ENCODE peak calls at places on chromosomes 1 and 21, in nine cellular contexts. One of them, this sample, is unnamed.

GRCh38 chr1:69737527-69738176 is 169.9 kb downstream of the LRRC7 start:
- DNase-seq in GM23338: peak
- DNase-seq in fibroblast of lung: peak
- DNase-seq in astrocyte: peak
- DNase-seq in GM23248: peak
- DNase-seq in hepatocyte: peak
- DNase-seq in IMR-90: peak
- DNase-seq in K562: peak
- DNase-seq in HCT116: peak
- DNase-seq in this sample: peak

GRCh38 chr1:31368611-31369107 is 4.2 kb downstream of the FABP3 start:
- DNase-seq in fibroblast of lung: no peak
- DNase-seq in astrocyte: no peak
- DNase-seq in GM23338: no peak
- DNase-seq in GM23248: no peak
- DNase-seq in K562: peak
- DNase-seq in hepatocyte: no peak
- DNase-seq in HCT116: no peak
- DNase-seq in IMR-90: no peak
- DNase-seq in this sample: no peak

GRCh38 chr21:46116189-46116845 is 18.4 kb downstream of the COL6A2 start:
- DNase-seq in hepatocyte: no peak
- DNase-seq in HCT116: no peak
- DNase-seq in astrocyte: no peak
- DNase-seq in GM23248: no peak
- DNase-seq in IMR-90: no peak
- DNase-seq in K562: no peak
- DNase-seq in GM23338: no peak
- DNase-seq in fibroblast of lung: no peak
- DNase-seq in this sample: no peak

GRCh38 chr21:46557469-46557868 is 47.4 kb downstream of the S100B start:
- DNase-seq in K562: no peak
- DNase-seq in hepatocyte: no peak
- DNase-seq in GM23248: no peak
- DNase-seq in IMR-90: no peak
- DNase-seq in fibroblast of lung: no peak
- DNase-seq in HCT116: no peak
- DNase-seq in astrocyte: no peak
- DNase-seq in GM23338: no peak
- DNase-seq in this sample: no peak

GRCh38 chr1:17274186-17275170 is 25.6 kb downstream of the PADI3 start:
- DNase-seq in hepatocyte: peak
- DNase-seq in GM23248: peak
- DNase-seq in astrocyte: no peak
- DNase-seq in fibroblast of lung: peak
- DNase-seq in K562: peak
- DNase-seq in GM23338: peak
- DNase-seq in IMR-90: peak
- DNase-seq in HCT116: peak
- DNase-seq in this sample: no peak

GRCh38 chr1:53195913-53196484 is 625 bp upstream of the CPT2 start:
- DNase-seq in astrocyte: no peak
- DNase-seq in hepatocyte: peak
- DNase-seq in GM23338: no peak
- DNase-seq in GM23248: peak
- DNase-seq in HCT116: no peak
- DNase-seq in fibroblast of lung: no peak
- DNase-seq in K562: no peak
- DNase-seq in IMR-90: no peak
- DNase-seq in this sample: no peak

GRCh38 chr1:2108213-2108876 is 58.1 kb downstream of the PRKCZ start:
- DNase-seq in GM23248: peak
- DNase-seq in K562: peak
- DNase-seq in HCT116: peak
- DNase-seq in IMR-90: peak
- DNase-seq in GM23338: peak
- DNase-seq in astrocyte: no peak
- DNase-seq in hepatocyte: peak
- DNase-seq in fibroblast of lung: peak
- DNase-seq in this sample: no peak

GRCh38 chr1:52238887-52239707 is 97.2 kb downstream of the ZFYVE9 start:
- DNase-seq in IMR-90: peak
- DNase-seq in HCT116: no peak
- DNase-seq in fibroblast of lung: peak
- DNase-seq in astrocyte: no peak
- DNase-seq in K562: no peak
- DNase-seq in GM23338: no peak
- DNase-seq in hepatocyte: no peak
- DNase-seq in GM23248: peak
- DNase-seq in this sample: no peak

GRCh38 chr1:156797212-156797871 is 19.3 kb downstream of the SH2D2A start:
- DNase-seq in HCT116: peak
- DNase-seq in K562: peak
- DNase-seq in hepatocyte: peak
- DNase-seq in IMR-90: peak
- DNase-seq in GM23248: peak
- DNase-seq in astrocyte: no peak
- DNase-seq in fibroblast of lung: peak
- DNase-seq in GM23338: peak
- DNase-seq in this sample: no peak

GRCh38 chr1:186806477-186806876 is 22.3 kb upstream of the PLA2G4A start:
- DNase-seq in HCT116: peak
- DNase-seq in hepatocyte: no peak
- DNase-seq in GM23338: peak
- DNase-seq in fibroblast of lung: peak
- DNase-seq in GM23248: peak
- DNase-seq in IMR-90: peak
- DNase-seq in K562: no peak
- DNase-seq in astrocyte: no peak
- DNase-seq in this sample: no peak

GRCh38 chr1:2397007-2397679 is 5.5 kb downstream of the RER1 start:
- DNase-seq in GM23248: no peak
- DNase-seq in GM23338: no peak
- DNase-seq in K562: no peak
- DNase-seq in IMR-90: no peak
- DNase-seq in astrocyte: no peak
- DNase-seq in hepatocyte: no peak
- DNase-seq in fibroblast of lung: no peak
- DNase-seq in HCT116: no peak
- DNase-seq in this sample: no peak

GRCh38 chr1:91683598-91683951 is 182.9 kb downstream of the CDC7 start:
- DNase-seq in astrocyte: no peak
- DNase-seq in HCT116: no peak
- DNase-seq in K562: no peak
- DNase-seq in GM23338: peak
- DNase-seq in hepatocyte: no peak
- DNase-seq in IMR-90: no peak
- DNase-seq in GM23248: no peak
- DNase-seq in fibroblast of lung: no peak
- DNase-seq in this sample: no peak

GRCh38 chr1:40797668-40798010 is 14.1 kb downstream of the KCNQ4 start:
- DNase-seq in fibroblast of lung: no peak
- DNase-seq in hepatocyte: no peak
- DNase-seq in astrocyte: no peak
- DNase-seq in HCT116: no peak
- DNase-seq in GM23338: no peak
- DNase-seq in GM23248: no peak
- DNase-seq in IMR-90: no peak
- DNase-seq in K562: no peak
- DNase-seq in this sample: no peak

GRCh38 chr1:59885160-59885832 is 41.3 kb downstream of the CYP2J2 start:
- DNase-seq in astrocyte: no peak
- DNase-seq in K562: no peak
- DNase-seq in IMR-90: no peak
- DNase-seq in HCT116: no peak
- DNase-seq in GM23248: no peak
- DNase-seq in GM23338: no peak
- DNase-seq in fibroblast of lung: no peak
- DNase-seq in hepatocyte: no peak
- DNase-seq in this sample: no peak

GRCh38 chr1:108053291-108054023 is 88.5 kb upstream of the VAV3 start:
- DNase-seq in K562: no peak
- DNase-seq in hepatocyte: no peak
- DNase-seq in fibroblast of lung: peak
- DNase-seq in HCT116: no peak
- DNase-seq in IMR-90: peak
- DNase-seq in GM23338: no peak
- DNase-seq in astrocyte: peak
- DNase-seq in GM23248: peak
- DNase-seq in this sample: no peak

GRCh38 chr1:167221126-167221803 is 579 bp downstream of the POU2F1 start:
- DNase-seq in HCT116: no peak
- DNase-seq in K562: peak
- DNase-seq in GM23248: peak
- DNase-seq in IMR-90: no peak
- DNase-seq in GM23338: peak
- DNase-seq in hepatocyte: peak
- DNase-seq in fibroblast of lung: no peak
- DNase-seq in astrocyte: no peak
- DNase-seq in this sample: no peak
- H2AFZ ChIP-seq in HCT116: no peak
- H2AFZ ChIP-seq in K562: peak
- H2AFZ ChIP-seq in GM23248: peak
- H2AFZ ChIP-seq in IMR-90: peak
- H2AFZ ChIP-seq in GM23338: no peak
- H2AFZ ChIP-seq in hepatocyte: peak
- H2AFZ ChIP-seq in fibroblast of lung: peak
- H2AFZ ChIP-seq in astrocyte: peak
- H2AFZ ChIP-seq in this sample: peak

GRCh38 chr1:6730473-6730872 is 28.9 kb upstream of the DNAJC11 start:
- DNase-seq in GM23338: peak
- DNase-seq in HCT116: no peak
- DNase-seq in K562: no peak
- DNase-seq in IMR-90: no peak
- DNase-seq in hepatocyte: no peak
- DNase-seq in GM23248: no peak
- DNase-seq in fibroblast of lung: no peak
- DNase-seq in astrocyte: no peak
- DNase-seq in this sample: no peak
- H2AFZ ChIP-seq in GM23338: peak
- H2AFZ ChIP-seq in HCT116: no peak
- H2AFZ ChIP-seq in K562: no peak
- H2AFZ ChIP-seq in IMR-90: no peak
- H2AFZ ChIP-seq in hepatocyte: no peak
- H2AFZ ChIP-seq in GM23248: no peak
- H2AFZ ChIP-seq in fibroblast of lung: no peak
- H2AFZ ChIP-seq in astrocyte: no peak
- H2AFZ ChIP-seq in this sample: no peak

GRCh38 chr1:207691814-207692213 is 46.9 kb downstream of the CR1L start:
- DNase-seq in GM23338: no peak
- DNase-seq in GM23248: peak
- DNase-seq in IMR-90: no peak
- DNase-seq in fibroblast of lung: no peak
- DNase-seq in HCT116: no peak
- DNase-seq in hepatocyte: no peak
- DNase-seq in astrocyte: no peak
- DNase-seq in K562: no peak
- DNase-seq in this sample: no peak

GRCh38 chr1:207695943-207696342 is 51.0 kb downstream of the CR1L start:
- DNase-seq in HCT116: no peak
- DNase-seq in K562: no peak
- DNase-seq in astrocyte: no peak
- DNase-seq in GM23248: no peak
- DNase-seq in fibroblast of lung: no peak
- DNase-seq in hepatocyte: no peak
- DNase-seq in GM23338: peak
- DNase-seq in IMR-90: no peak
- DNase-seq in this sample: no peak

DNA sequence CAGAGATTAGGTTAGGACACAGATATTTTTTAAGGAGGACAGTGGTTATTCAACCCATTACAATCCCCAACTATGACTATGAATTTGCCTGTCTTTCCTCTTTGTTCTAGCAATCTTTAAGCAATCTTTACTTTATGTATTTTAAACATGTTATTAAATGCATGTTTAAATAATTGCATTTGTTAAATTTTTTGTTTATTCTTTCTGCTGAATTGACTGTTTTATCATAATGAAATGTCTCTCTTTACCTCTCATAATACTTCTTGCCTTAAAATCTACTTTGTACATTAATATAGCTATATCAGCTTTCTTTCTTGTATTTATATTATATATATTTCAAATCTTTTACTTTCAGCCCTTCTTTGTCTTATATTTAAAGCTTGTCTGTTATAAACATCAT is 46.1 kb downstream of the CR1L start:
- DNase-seq in fibroblast of lung: no peak
- DNase-seq in K562: no peak
- DNase-seq in hepatocyte: no peak
- DNase-seq in astrocyte: no peak
- DNase-seq in GM23338: no peak
- DNase-seq in GM23248: no peak
- DNase-seq in IMR-90: no peak
- DNase-seq in HCT116: no peak
- DNase-seq in this sample: no peak
- H2AFZ ChIP-seq in fibroblast of lung: no peak
- H2AFZ ChIP-seq in K562: no peak
- H2AFZ ChIP-seq in hepatocyte: no peak
- H2AFZ ChIP-seq in astrocyte: no peak
- H2AFZ ChIP-seq in GM23338: no peak
- H2AFZ ChIP-seq in GM23248: peak
- H2AFZ ChIP-seq in IMR-90: no peak
- H2AFZ ChIP-seq in HCT116: peak
- H2AFZ ChIP-seq in this sample: no peak

GRCh38 chr1:112599513-112599912 is 19.4 kb downstream of the ST7L start:
- DNase-seq in hepatocyte: no peak
- DNase-seq in IMR-90: no peak
- DNase-seq in HCT116: no peak
- DNase-seq in fibroblast of lung: no peak
- DNase-seq in astrocyte: no peak
- DNase-seq in GM23248: no peak
- DNase-seq in GM23338: no peak
- DNase-seq in K562: no peak
- DNase-seq in this sample: no peak

GRCh38 chr1:112605633-112606327 is 13.2 kb downstream of the ST7L start:
- DNase-seq in HCT116: no peak
- DNase-seq in K562: no peak
- DNase-seq in fibroblast of lung: peak
- DNase-seq in GM23248: no peak
- DNase-seq in IMR-90: no peak
- DNase-seq in astrocyte: peak
- DNase-seq in hepatocyte: no peak
- DNase-seq in GM23338: no peak
- DNase-seq in this sample: no peak

GRCh38 chr1:112603541-112603940 is 15.4 kb downstream of the ST7L start:
- DNase-seq in GM23338: no peak
- DNase-seq in GM23248: no peak
- DNase-seq in hepatocyte: no peak
- DNase-seq in K562: no peak
- DNase-seq in astrocyte: no peak
- DNase-seq in HCT116: no peak
- DNase-seq in fibroblast of lung: no peak
- DNase-seq in IMR-90: no peak
- DNase-seq in this sample: no peak

DNA sequence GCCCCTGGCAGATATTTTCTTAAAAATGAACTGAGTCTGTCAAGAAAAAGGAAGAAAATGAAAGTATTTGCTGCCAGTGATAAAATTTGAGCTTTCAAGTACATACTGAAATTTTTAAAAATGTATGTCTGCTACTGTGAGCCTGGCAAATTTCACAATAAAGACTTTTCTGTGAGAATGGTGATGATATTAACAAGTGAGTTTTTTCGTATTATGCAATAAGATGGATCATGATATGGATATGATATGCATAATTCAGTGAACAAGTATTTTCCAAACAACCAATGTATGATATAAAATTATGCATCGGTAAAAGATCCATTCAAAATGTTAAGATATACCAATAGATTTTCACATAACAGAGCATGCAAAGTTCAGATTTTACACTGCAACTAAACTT is 15.9 kb downstream of the ST7L start:
- DNase-seq in K562: no peak
- DNase-seq in HCT116: no peak
- DNase-seq in fibroblast of lung: no peak
- DNase-seq in hepatocyte: no peak
- DNase-seq in IMR-90: no peak
- DNase-seq in GM23338: no peak
- DNase-seq in astrocyte: no peak
- DNase-seq in GM23248: no peak
- DNase-seq in this sample: no peak
- H2AFZ ChIP-seq in K562: no peak
- H2AFZ ChIP-seq in HCT116: no peak
- H2AFZ ChIP-seq in fibroblast of lung: no peak
- H2AFZ ChIP-seq in hepatocyte: no peak
- H2AFZ ChIP-seq in IMR-90: no peak
- H2AFZ ChIP-seq in GM23338: no peak
- H2AFZ ChIP-seq in astrocyte: no peak
- H2AFZ ChIP-seq in GM23248: no peak
- H2AFZ ChIP-seq in this sample: no peak